ENCODE peak calls at places on chromosome 1, in four cellular contexts. S is thoracic aorta, C is bronchial epithelial cell, U is prostate gland. W is an unnamed sample.

GRCh38 chr1:63723618-63724017 is 50.2 kb upstream of the ROR1 start:
- DNase-seq in S (no peak), C (peak; percentile 73), U (no peak), W (no peak)

GRCh38 chr1:116514708-116515525 is 55.9 kb downstream of the CD58 start:
- DNase-seq in S (no peak), C (peak; percentile 69), U (no peak), W (no peak)

GRCh38 chr1:62082456-62083363 is 111.9 kb upstream of the L1TD1 start:
- DNase-seq in S (no peak), C (peak; percentile 47), U (peak; percentile 6), W (no peak)

GRCh38 chr1:158799689-158800088 is 18.7 kb upstream of the OR6N2 start:
- DNase-seq in S (no peak), C (no peak), U (no peak), W (no peak)

GRCh38 chr1:8061210-8061609 is 35.1 kb upstream of the ERRFI1 start:
- DNase-seq in S (no peak), C (peak; percentile 98), U (peak; percentile 83), W (peak; percentile 89)

GRCh38 chr1:44531785-44532566 is 126.9 kb downstream of the RNF220 start:
- DNase-seq in S (no peak), C (peak; percentile 87), U (no peak), W (peak; percentile 21)

GRCh38 chr1:147238053-147238902 is 4.2 kb upstream of the CHD1L start:
- DNase-seq in S (no peak), C (peak; percentile 81), U (no peak), W (peak; percentile 78)

GRCh38 chr1:30111431-30111830 is 612.0 kb downstream of the MATN1 start:
- DNase-seq in S (no peak), C (peak; percentile 27), U (peak; percentile 19), W (no peak)

GRCh38 chr1:53686371-53687267 is 52.3 kb downstream of the GLIS1 start:
- DNase-seq in S (no peak), C (no peak), U (no peak), W (no peak)

GRCh38 chr1:197595244-197595904 is 179.9 kb downstream of the DENND1B start:
- DNase-seq in S (no peak), C (peak; percentile 4), U (no peak), W (no peak)

DNA sequence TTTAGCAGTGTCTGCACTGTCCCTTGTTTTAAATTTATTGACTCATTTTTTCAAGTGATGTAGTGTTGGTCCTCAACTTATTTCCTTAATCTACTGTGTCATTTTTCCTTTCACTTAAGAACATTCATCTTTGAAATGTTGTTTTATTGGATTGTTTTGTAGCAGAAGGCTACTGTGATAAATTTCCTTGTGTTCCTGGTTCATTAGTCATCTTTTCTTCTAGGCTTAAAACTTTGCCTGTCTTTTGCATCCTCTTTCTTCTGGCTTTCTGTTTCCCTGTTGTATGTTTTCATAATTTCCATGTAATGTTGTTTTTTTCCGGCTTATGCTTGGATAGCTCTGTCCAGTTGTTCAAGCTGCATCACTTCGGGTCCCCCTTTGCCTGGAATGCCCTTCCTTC is 61.9 kb downstream of the UBE2T start:
- DNase-seq in S (no peak), C (no peak), U (no peak), W (no peak)
- H3K4me3 ChIP-seq in S (no peak overlapping the region), C (no peak overlapping the region), U (no peak overlapping the region), W (no peak overlapping the region)

DNA sequence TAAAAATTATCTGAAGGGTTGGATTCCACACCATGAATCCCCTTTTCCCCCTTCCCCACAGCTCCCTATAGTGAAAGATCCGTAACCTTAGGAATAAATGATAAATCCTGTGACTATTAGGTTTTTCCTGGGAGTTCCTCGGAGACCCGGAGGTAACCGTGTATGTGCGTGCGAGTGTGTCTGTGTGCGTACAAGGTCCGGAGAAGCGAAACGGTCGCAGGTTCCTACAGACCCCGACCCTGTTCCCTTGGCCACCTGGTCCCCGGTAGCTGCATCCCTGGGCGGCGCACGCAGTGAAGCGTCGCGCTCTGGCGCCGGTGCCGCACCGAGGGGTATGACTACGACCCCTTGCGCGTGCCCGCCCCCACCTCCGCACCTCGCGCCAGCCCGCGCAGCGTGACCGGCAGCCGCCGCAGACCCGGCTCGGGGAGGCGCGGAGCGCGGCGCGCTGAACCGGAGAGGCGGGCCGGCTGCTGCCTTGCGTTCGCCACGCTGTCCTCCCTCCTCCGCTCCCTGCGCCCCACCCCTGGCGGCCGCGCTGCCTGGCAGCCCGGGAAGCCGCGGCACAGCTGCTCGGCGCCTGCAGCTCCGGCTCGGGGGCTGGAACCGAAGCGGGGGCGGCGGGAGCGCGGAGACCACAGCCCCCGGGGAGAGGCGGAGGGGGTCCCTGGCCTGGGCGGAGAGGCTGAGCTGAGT is at the start of gene AK5:
- DNase-seq in S (no peak), C (peak; percentile 15), U (peak; percentile 7), W (no peak)
- TF ChIP-seq CTCF in S (no peak), C (no peak), U (no peak), W (no peak)

DNA sequence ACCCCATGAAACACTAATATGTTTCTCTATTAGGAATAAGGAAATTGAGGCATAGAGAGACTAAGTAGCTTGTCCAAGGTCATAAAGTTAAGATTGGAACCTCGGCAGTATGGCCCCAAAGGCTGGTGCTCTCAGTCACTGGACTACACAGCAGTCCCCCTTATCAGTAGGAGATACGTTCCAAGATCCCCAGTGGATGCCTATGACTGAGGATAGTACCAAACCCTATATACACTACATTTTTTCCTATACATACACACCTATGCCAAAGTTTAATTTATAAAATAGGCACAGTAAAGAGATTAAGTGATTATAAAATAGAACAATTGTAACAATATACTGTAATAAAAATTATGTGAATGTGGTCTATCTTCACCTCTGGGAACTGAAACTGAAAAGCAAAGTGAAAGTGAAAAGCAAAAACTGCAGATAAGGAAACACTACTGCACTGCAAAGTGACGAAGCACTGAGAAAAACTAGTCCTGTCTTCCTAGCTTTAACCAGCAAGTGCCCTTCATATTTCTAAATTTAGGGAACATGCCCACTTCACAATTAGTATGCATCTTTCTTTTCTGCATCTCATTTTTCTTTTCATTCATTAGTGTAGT is 96.8 kb downstream of the INTS7 start:
- DNase-seq in S (no peak), C (no peak), U (no peak), W (no peak)
- H3K4me3 ChIP-seq in S (peak overlapping the region; percentile 57), C (no peak overlapping the region), U (peak overlapping the region; percentile 3), W (no peak overlapping the region)

GRCh38 chr1:55143686-55144085 is 71.5 kb downstream of the USP24 start:
- DNase-seq in S (no peak), C (no peak), U (no peak), W (peak; percentile 65)
- TF ChIP-seq CTCF in S (no peak), C (peak; percentile 10), U (no peak), W (peak; percentile 88)

DNA sequence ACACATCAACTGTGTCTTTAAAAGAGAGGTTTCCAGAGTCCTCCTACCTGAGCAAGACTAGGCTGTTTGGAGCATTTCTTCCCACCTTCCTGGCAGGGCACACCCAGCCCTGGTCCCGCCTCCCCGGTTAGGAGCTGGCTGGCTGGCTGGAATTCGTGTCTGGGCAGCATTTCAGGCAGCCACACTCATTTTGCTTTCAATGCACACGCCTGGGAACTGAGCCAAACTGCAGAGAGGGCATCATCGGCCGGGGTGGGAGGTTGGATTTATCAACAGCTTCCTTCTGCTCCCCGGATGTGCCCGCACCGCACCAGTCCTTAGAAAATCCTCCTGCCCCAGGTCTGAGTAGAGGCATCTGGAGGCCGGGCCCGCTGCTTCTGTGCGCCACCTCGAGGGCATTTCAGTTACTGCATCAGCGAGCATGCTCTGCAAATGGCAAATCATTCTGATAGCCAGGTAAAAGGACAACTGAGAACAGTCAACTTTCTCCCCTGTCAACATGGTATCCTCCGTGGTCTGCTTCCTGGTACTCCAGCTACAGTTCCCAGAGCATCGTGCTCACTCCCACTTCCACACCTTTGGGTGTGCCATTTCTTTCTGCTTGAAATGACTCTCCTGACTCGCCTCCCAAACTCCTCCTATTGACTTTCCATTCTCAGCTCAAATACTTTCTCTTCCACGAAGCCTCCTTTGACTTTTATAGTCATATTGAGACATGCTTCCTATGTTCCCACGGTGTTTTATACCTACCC is 20.6 kb downstream of the TCEA3 start:
- DNase-seq in S (peak; percentile 75), C (peak; percentile 98), U (peak; percentile 95), W (peak; percentile 58)
- H3K4me3 ChIP-seq in S (peak overlapping the region; percentile 7), C (no peak overlapping the region), U (no peak overlapping the region), W (no peak overlapping the region)

DNA sequence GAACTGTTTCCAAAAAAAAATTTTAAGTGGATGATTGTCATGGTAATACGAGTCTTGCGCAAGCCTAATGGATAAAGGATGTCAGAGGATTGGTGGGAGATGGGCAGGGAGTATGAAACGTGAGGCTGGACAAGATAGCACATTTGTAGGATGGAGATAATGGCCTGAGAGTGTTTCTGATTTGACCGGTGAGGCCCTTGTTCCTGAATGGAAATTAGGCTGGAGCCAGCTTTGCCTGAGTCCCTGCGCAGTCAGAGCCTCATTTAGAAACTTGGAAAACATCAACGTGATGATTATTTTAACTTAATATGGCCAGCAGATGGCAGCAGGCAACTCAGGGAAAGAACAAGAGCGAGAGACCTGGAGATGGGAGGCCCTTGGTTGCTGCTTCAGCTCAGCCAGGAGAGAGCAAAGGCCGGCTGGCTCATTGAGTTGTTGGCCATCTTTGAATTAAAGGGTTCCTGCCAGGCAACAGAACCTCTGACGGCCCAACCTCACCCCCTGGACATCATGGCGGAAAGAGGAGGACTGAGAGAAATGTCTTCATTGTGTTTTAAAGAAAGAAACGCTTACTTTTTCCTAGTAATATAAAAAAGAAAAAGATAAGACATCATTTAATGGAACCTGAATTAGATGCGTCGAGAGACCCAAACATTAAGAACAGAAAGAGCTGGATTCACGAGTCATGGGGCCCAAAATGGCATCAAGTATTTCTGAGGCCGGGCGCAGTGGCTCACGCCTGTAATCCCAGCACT is 80.3 kb downstream of the SELENOF start:
- DNase-seq in S (peak; percentile 37), C (peak; percentile 72), U (peak; percentile 78), W (peak; percentile 73)
- TF ChIP-seq CTCF in S (peak; percentile 63), C (peak; percentile 65), U (peak; percentile 63), W (peak; percentile 78)

W was measured in LNCaP clone FGC.